ENCODE peak calls at places on chromosomes 4 and X, in four cellular contexts. One of them, this sample, is unnamed. For H3K27me3, the result is how much of the 10 kb centered on the place peaks cover.

GRCh38 chr4:124133753-124134152 is 578.8 kb downstream of the ANKRD50 start:
- DNase-seq in suprapubic skin: no peak
- DNase-seq in CD8-positive, alpha-beta T cell: no peak
- DNase-seq in lung: no peak
- DNase-seq in this sample: no peak

GRCh38 chrX:43557792-43558191 is 98.3 kb upstream of the MAOA start:
- DNase-seq in CD8-positive, alpha-beta T cell: peak
- DNase-seq in lung: peak
- DNase-seq in suprapubic skin: no peak
- DNase-seq in this sample: peak

GRCh38 chr4:168632246-168632832 is 135.5 kb downstream of the PALLD start:
- DNase-seq in lung: no peak
- DNase-seq in CD8-positive, alpha-beta T cell: no peak
- DNase-seq in suprapubic skin: no peak
- DNase-seq in this sample: no peak

GRCh38 chrX:131543774-131544173 is at the start of gene OR13H1:
- DNase-seq in suprapubic skin: no peak
- DNase-seq in lung: no peak
- DNase-seq in CD8-positive, alpha-beta T cell: no peak
- DNase-seq in this sample: no peak

GRCh38 chr4:100826808-100827548 is 309.2 kb upstream of the EMCN start:
- DNase-seq in lung: no peak
- DNase-seq in CD8-positive, alpha-beta T cell: no peak
- DNase-seq in suprapubic skin: no peak
- DNase-seq in this sample: no peak

GRCh38 chrX:108020631-108021030 is 24.2 kb upstream of the VSIG1 start:
- DNase-seq in suprapubic skin: no peak
- DNase-seq in CD8-positive, alpha-beta T cell: no peak
- DNase-seq in lung: no peak
- DNase-seq in this sample: no peak

GRCh38 chr4:2416564-2417195 is 1.8 kb downstream of the ZFYVE28 start:
- DNase-seq in lung: no peak
- DNase-seq in CD8-positive, alpha-beta T cell: no peak
- DNase-seq in suprapubic skin: no peak
- DNase-seq in this sample: peak

GRCh38 chr4:125710766-125711165 is 396.0 kb downstream of the FAT4 start:
- DNase-seq in suprapubic skin: no peak
- DNase-seq in CD8-positive, alpha-beta T cell: no peak
- DNase-seq in lung: no peak
- DNase-seq in this sample: no peak

GRCh38 chr4:153799708-153800074 is 10.8 kb upstream of the SFRP2 start:
- DNase-seq in lung: no peak
- DNase-seq in suprapubic skin: no peak
- DNase-seq in CD8-positive, alpha-beta T cell: no peak
- DNase-seq in this sample: no peak

GRCh38 chr4:57410331-57411052 is 300.3 kb upstream of the IGFBP7 start:
- DNase-seq in CD8-positive, alpha-beta T cell: no peak
- DNase-seq in lung: no peak
- DNase-seq in suprapubic skin: no peak
- DNase-seq in this sample: no peak

GRCh38 chr4:107379054-107379869 is 340.8 kb downstream of the PAPSS1 start:
- DNase-seq in CD8-positive, alpha-beta T cell: no peak
- DNase-seq in suprapubic skin: no peak
- DNase-seq in lung: no peak
- DNase-seq in this sample: no peak

GRCh38 chrX:21972721-21973120 is 32.2 kb downstream of the SMS start:
- DNase-seq in lung: no peak
- DNase-seq in suprapubic skin: no peak
- DNase-seq in CD8-positive, alpha-beta T cell: peak
- DNase-seq in this sample: peak

GRCh38 chr4:6121276-6121850 is 79.0 kb downstream of the JAKMIP1 start:
- DNase-seq in suprapubic skin: peak
- DNase-seq in lung: no peak
- DNase-seq in CD8-positive, alpha-beta T cell: no peak
- DNase-seq in this sample: no peak
- H3K27ac ChIP-seq in suprapubic skin: no peak
- H3K27ac ChIP-seq in lung: no peak
- H3K27ac ChIP-seq in CD8-positive, alpha-beta T cell: no peak
- H3K27ac ChIP-seq in this sample: no peak

GRCh38 chrX:134547047-134547679 is 87.2 kb downstream of the HPRT1 start:
- DNase-seq in suprapubic skin: no peak
- DNase-seq in lung: no peak
- DNase-seq in CD8-positive, alpha-beta T cell: no peak
- DNase-seq in this sample: no peak

GRCh38 chrX:134544189-134544588 is 84.2 kb downstream of the HPRT1 start:
- DNase-seq in CD8-positive, alpha-beta T cell: no peak
- DNase-seq in lung: no peak
- DNase-seq in suprapubic skin: no peak
- DNase-seq in this sample: no peak

GRCh38 chrX:134546187-134546586 is 86.2 kb downstream of the HPRT1 start:
- DNase-seq in CD8-positive, alpha-beta T cell: no peak
- DNase-seq in lung: no peak
- DNase-seq in suprapubic skin: no peak
- DNase-seq in this sample: no peak

GRCh38 chrX:134544614-134545255 is 84.8 kb downstream of the HPRT1 start:
- DNase-seq in suprapubic skin: no peak
- DNase-seq in CD8-positive, alpha-beta T cell: no peak
- DNase-seq in lung: no peak
- DNase-seq in this sample: no peak

GRCh38 chrX:134545524-134545923 is 85.6 kb downstream of the HPRT1 start:
- DNase-seq in suprapubic skin: no peak
- DNase-seq in CD8-positive, alpha-beta T cell: no peak
- DNase-seq in lung: no peak
- DNase-seq in this sample: no peak
- H3K27me3 ChIP-seq in suprapubic skin: half or more
- H3K27me3 ChIP-seq in CD8-positive, alpha-beta T cell: under half
- H3K27me3 ChIP-seq in lung: under half
- H3K27me3 ChIP-seq in this sample: half or more

DNA sequence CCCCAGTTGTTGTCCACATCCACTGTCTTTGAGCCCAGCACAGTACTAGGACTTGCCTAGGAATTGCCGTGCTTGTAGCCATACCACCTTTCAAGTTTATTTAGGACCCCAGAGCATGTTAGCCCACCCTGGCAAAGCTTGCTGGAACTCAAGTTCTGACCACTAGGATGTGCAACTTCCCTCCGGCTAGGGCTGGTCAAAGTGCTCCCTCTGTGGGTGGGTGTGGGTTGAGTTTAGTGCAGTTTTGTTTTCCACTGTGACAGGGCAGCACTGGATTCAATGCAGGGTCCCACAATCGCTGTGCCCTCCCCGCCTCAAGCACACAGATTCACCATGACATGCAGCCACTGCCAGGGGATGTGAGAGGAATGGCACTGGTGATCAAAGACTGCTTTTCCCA is 96.0 kb downstream of the RASGEF1B start:
- DNase-seq in lung: no peak
- DNase-seq in suprapubic skin: no peak
- DNase-seq in CD8-positive, alpha-beta T cell: no peak
- DNase-seq in this sample: no peak
- TF ChIP-seq CTCF in lung: no peak
- TF ChIP-seq CTCF in suprapubic skin: no peak
- TF ChIP-seq CTCF in CD8-positive, alpha-beta T cell: no peak
- TF ChIP-seq CTCF in this sample: no peak

GRCh38 chr4:144666539-144667175 is 20.7 kb downstream of the HHIP start:
- DNase-seq in lung: no peak
- DNase-seq in suprapubic skin: no peak
- DNase-seq in CD8-positive, alpha-beta T cell: no peak
- DNase-seq in this sample: no peak
- H3K27ac ChIP-seq in lung: no peak
- H3K27ac ChIP-seq in suprapubic skin: no peak
- H3K27ac ChIP-seq in CD8-positive, alpha-beta T cell: no peak
- H3K27ac ChIP-seq in this sample: no peak

GRCh38 chrX:99266255-99266654 is 1143.8 kb downstream of the PCDH19 start:
- DNase-seq in lung: no peak
- DNase-seq in CD8-positive, alpha-beta T cell: no peak
- DNase-seq in suprapubic skin: no peak
- DNase-seq in this sample: no peak
- H3K27me3 ChIP-seq in lung: under half
- H3K27me3 ChIP-seq in CD8-positive, alpha-beta T cell: under half
- H3K27me3 ChIP-seq in suprapubic skin: under half
- H3K27me3 ChIP-seq in this sample: under half

GRCh38 chrX:50978920-50979660 is 68.6 kb downstream of the BMP15 start:
- DNase-seq in lung: no peak
- DNase-seq in CD8-positive, alpha-beta T cell: no peak
- DNase-seq in suprapubic skin: no peak
- DNase-seq in this sample: no peak
- TF ChIP-seq CTCF in lung: no peak
- TF ChIP-seq CTCF in CD8-positive, alpha-beta T cell: no peak
- TF ChIP-seq CTCF in suprapubic skin: no peak
- TF ChIP-seq CTCF in this sample: no peak

GRCh38 chr4:6908397-6909112 is 1.1 kb upstream of the TBC1D14 start:
- DNase-seq in CD8-positive, alpha-beta T cell: no peak
- DNase-seq in suprapubic skin: no peak
- DNase-seq in lung: no peak
- DNase-seq in this sample: no peak

GRCh38 chr4:6909113-6909969 is at the start of gene TBC1D14:
- DNase-seq in CD8-positive, alpha-beta T cell: peak
- DNase-seq in suprapubic skin: peak
- DNase-seq in lung: peak
- DNase-seq in this sample: peak

GRCh38 chr4:6910340-6910959 is 824 bp downstream of the TBC1D14 start:
- DNase-seq in CD8-positive, alpha-beta T cell: no peak
- DNase-seq in lung: no peak
- DNase-seq in suprapubic skin: no peak
- DNase-seq in this sample: no peak

GRCh38 chr4:6910960-6911874 is 1.6 kb downstream of the TBC1D14 start:
- DNase-seq in CD8-positive, alpha-beta T cell: no peak
- DNase-seq in lung: no peak
- DNase-seq in suprapubic skin: no peak
- DNase-seq in this sample: no peak

GRCh38 chr4:6909970-6910339 is 329 bp downstream of the TBC1D14 start:
- DNase-seq in lung: no peak
- DNase-seq in suprapubic skin: no peak
- DNase-seq in CD8-positive, alpha-beta T cell: no peak
- DNase-seq in this sample: peak
- H3K27ac ChIP-seq in lung: peak
- H3K27ac ChIP-seq in suprapubic skin: peak
- H3K27ac ChIP-seq in CD8-positive, alpha-beta T cell: peak
- H3K27ac ChIP-seq in this sample: peak

DNA sequence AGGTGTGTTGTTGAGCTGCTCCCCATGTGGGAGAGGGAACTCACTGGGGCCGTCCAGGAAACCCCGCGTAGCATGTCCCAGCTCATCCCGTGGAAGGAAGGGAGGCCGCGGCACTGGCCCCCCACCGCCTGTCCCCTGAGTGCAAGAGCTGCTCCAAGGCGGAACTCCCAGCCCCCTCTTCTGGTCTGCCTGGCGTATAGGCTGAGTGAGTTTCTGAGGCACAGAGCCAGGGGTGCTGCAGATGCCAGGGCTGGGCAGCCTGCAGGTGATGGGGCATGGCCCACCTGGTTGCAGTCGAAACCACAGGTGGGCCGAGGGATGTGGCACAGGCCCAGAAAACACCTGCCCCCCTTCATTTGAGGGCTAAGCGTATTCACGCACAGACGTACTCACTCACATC is 49.6 kb downstream of the ABLIM2 start:
- DNase-seq in lung: no peak
- DNase-seq in CD8-positive, alpha-beta T cell: no peak
- DNase-seq in suprapubic skin: no peak
- DNase-seq in this sample: no peak
- H3K27me3 ChIP-seq in lung: under half
- H3K27me3 ChIP-seq in CD8-positive, alpha-beta T cell: under half
- H3K27me3 ChIP-seq in suprapubic skin: under half
- H3K27me3 ChIP-seq in this sample: under half